ENCODE peak calls at places on chromosome 1, in ten cellular contexts. Y, Z, M, J, G, W, X, R, D and E are unnamed samples.

GRCh38 chr1:67978988-67979516 is 71.4 kb downstream of the DIRAS3 start:
- DNase-seq in Y (peak; percentile 85), Z (peak; percentile 84), M (no peak), J (no peak), G (peak; percentile 100), W (peak; percentile 87), X (no peak), R (no peak), D (peak; percentile 73), E (no peak)

GRCh38 chr1:6724517-6725141 is 23.0 kb upstream of the DNAJC11 start:
- DNase-seq in Y (peak; percentile 14), Z (peak; percentile 93), M (no peak), J (peak; percentile 21), G (peak; percentile 89), W (peak; percentile 28), X (no peak), R (no peak), D (peak; percentile 55), E (no peak)

GRCh38 chr1:16126738-16127515 is 28.9 kb downstream of the EPHA2 start:
- DNase-seq in Y (no peak), Z (no peak), M (no peak), J (peak; percentile 33), G (no peak), W (no peak), X (no peak), R (no peak), D (no peak), E (no peak)

GRCh38 chr1:40796939-40797667 is 13.5 kb downstream of the KCNQ4 start:
- DNase-seq in Y (no peak), Z (no peak), M (no peak), J (no peak), G (peak; percentile 22), W (no peak), X (no peak), R (no peak), D (no peak), E (no peak)

GRCh38 chr1:185317886-185318310 is 855 bp upstream of the IVNS1ABP start:
- DNase-seq in Y (peak; percentile 77), Z (no peak), M (no peak), J (peak; percentile 87), G (peak; percentile 13), W (no peak), X (no peak), R (no peak), D (peak; percentile 86), E (no peak)

GRCh38 chr1:219120625-219121544 is 52.8 kb upstream of the LYPLAL1 start:
- DNase-seq in Y (peak; percentile 2), Z (peak; percentile 99), M (peak; percentile 30), J (no peak), G (peak; percentile 85), W (peak; percentile 98), X (no peak), R (peak; percentile 90), D (peak; percentile 50), E (no peak)

GRCh38 chr1:204885288-204885711 is 14.6 kb downstream of the NFASC start:
- DNase-seq in Y (peak; percentile 72), Z (peak; percentile 41), M (no peak), J (no peak), G (peak; percentile 88), W (peak; percentile 31), X (no peak), R (peak; percentile 29), D (peak; percentile 8), E (no peak)

GRCh38 chr1:162561616-162562451 is at the start of gene UAP1:
- DNase-seq in Y (no peak), Z (no peak), M (no peak), J (no peak), G (no peak), W (no peak), X (no peak), R (no peak), D (peak; percentile 16), E (peak; percentile 25)

GRCh38 chr1:198147216-198147615 is 9.6 kb upstream of the NEK7 start:
- DNase-seq in Y (no peak), Z (no peak), M (no peak), J (no peak), G (no peak), W (no peak), X (no peak), R (no peak), D (no peak), E (no peak)

GRCh38 chr1:150808851-150809250 is 791 bp upstream of the CTSK start:
- DNase-seq in Y (no peak), Z (no peak), M (no peak), J (no peak), G (no peak), W (peak; percentile 90), X (no peak), R (no peak), D (no peak), E (no peak)

GRCh38 chr1:17013598-17014320 is 2.0 kb upstream of the ATP13A2 start:
- DNase-seq in Y (peak; percentile 19), Z (no peak), M (no peak), J (peak; percentile 78), G (peak; percentile 59), W (no peak), X (no peak), R (no peak), D (no peak), E (no peak)

GRCh38 chr1:23742670-23743286 is 493 bp upstream of the ELOA start:
- DNase-seq in Y (peak; percentile 17), Z (peak; percentile 17), M (no peak), J (no peak), G (peak; percentile 31), W (no peak), X (no peak), R (no peak), D (peak; percentile 33), E (no peak)

GRCh38 chr1:109099871-109100757 is 9.6 kb downstream of the TMEM167B start:
- DNase-seq in Y (peak; percentile 94), Z (peak; percentile 98), M (peak; percentile 97), J (peak; percentile 99), G (peak; percentile 97), W (peak; percentile 97), X (peak; percentile 89), R (peak; percentile 94), D (peak; percentile 98), E (peak; percentile 94)

GRCh38 chr1:15939181-15940109 is 36.5 kb downstream of the ZBTB17 start:
- DNase-seq in Y (no peak), Z (no peak), M (peak; percentile 62), J (no peak), G (peak; percentile 51), W (peak; percentile 28), X (no peak), R (no peak), D (peak; percentile 45), E (no peak)

GRCh38 chr1:223358826-223359225 is 5.2 kb downstream of the SUSD4 start:
- DNase-seq in Y (peak; percentile 21), Z (no peak), M (no peak), J (no peak), G (peak; percentile 47), W (no peak), X (no peak), R (no peak), D (peak; percentile 61), E (no peak)
- TF ChIP-seq CTCF in Y (peak; percentile 58), Z (no peak), M (no peak), J (no peak), G (no peak), W (no peak), X (no peak), R (no peak), D (peak; percentile 51), E (no peak)

GRCh38 chr1:183996396-183996795 is 41.1 kb downstream of the COLGALT2 start:
- DNase-seq in Y (no peak), Z (no peak), M (no peak), J (no peak), G (no peak), W (no peak), X (no peak), R (no peak), D (no peak), E (no peak)
- TF ChIP-seq CTCF in Y (no peak), Z (no peak), M (no peak), J (no peak), G (no peak), W (no peak), X (no peak), R (no peak), D (no peak), E (no peak)

GRCh38 chr1:50080904-50081586 is 27.7 kb upstream of the ELAVL4 start:
- DNase-seq in Y (peak; percentile 8), Z (no peak), M (peak; percentile 23), J (no peak), G (peak; percentile 1), W (no peak), X (no peak), R (no peak), D (peak; percentile 24), E (no peak)
- TF ChIP-seq CTCF in Y (peak; percentile 56), Z (no peak), M (peak; percentile 59), J (no peak), G (no peak), W (peak; percentile 3), X (no peak), R (no peak), D (peak; percentile 40), E (no peak)

GRCh38 chr1:5634893-5635292 is 357.3 kb downstream of the NPHP4 start:
- DNase-seq in Y (no peak), Z (no peak), M (no peak), J (no peak), G (no peak), W (no peak), X (no peak), R (no peak), D (no peak), E (no peak)

GRCh38 chr1:5639323-5639722 is 352.9 kb downstream of the NPHP4 start:
- DNase-seq in Y (no peak), Z (no peak), M (no peak), J (no peak), G (no peak), W (no peak), X (no peak), R (no peak), D (no peak), E (no peak)

GRCh38 chr1:5638582-5638981 is 353.6 kb downstream of the NPHP4 start:
- DNase-seq in Y (no peak), Z (no peak), M (no peak), J (no peak), G (no peak), W (no peak), X (no peak), R (no peak), D (no peak), E (no peak)

GRCh38 chr1:5640845-5641244 is 351.4 kb downstream of the NPHP4 start:
- DNase-seq in Y (no peak), Z (no peak), M (no peak), J (no peak), G (no peak), W (no peak), X (no peak), R (no peak), D (peak; percentile 10), E (peak; percentile 14)

GRCh38 chr1:5637171-5637570 is 355.1 kb downstream of the NPHP4 start:
- DNase-seq in Y (no peak), Z (no peak), M (peak; percentile 15), J (no peak), G (no peak), W (peak; percentile 3), X (no peak), R (no peak), D (peak; percentile 40), E (no peak)
- TF ChIP-seq CTCF in Y (peak; percentile 78), Z (no peak), M (peak; percentile 49), J (peak; percentile 9), G (no peak), W (peak; percentile 34), X (no peak), R (no peak), D (peak; percentile 86), E (no peak)